ENCODE peak calls at places on chromosome 4, in four cellular contexts. One of them, this sample, is unnamed.
A peak's percentile ranks its signal among the peaks of the same experiment; 100 is the strongest.

GRCh38 chr4:76989391-76990061 is 40.0 kb downstream of the SEPTIN11 start:
- DNase-seq in stimulated activated CD4-positive, alpha-beta T cell treated with anti-CD3 and anti-CD28 coated beads, TNF-alpha, amount 100 ng/mL, for 4 hours: peak; percentile 18
- DNase-seq in stimulated activated CD8-positive, alpha-beta memory T cell treated with anti-CD3 and anti-CD28 coated beads, Interleukin-7, amount 100 ng/mL, for 1 hour: peak; percentile 21
- DNase-seq in endothelial cell: no peak
- DNase-seq in this sample: peak; percentile 68

GRCh38 chr4:156971168-156971601 is 414 bp downstream of the PDGFC start:
- DNase-seq in stimulated activated CD4-positive, alpha-beta T cell treated with anti-CD3 and anti-CD28 coated beads, TNF-alpha, amount 100 ng/mL, for 4 hours: no peak
- DNase-seq in stimulated activated CD8-positive, alpha-beta memory T cell treated with anti-CD3 and anti-CD28 coated beads, Interleukin-7, amount 100 ng/mL, for 1 hour: no peak
- DNase-seq in endothelial cell: peak; percentile 18
- DNase-seq in this sample: no peak

GRCh38 chr4:139833131-139833930 is 167.7 kb downstream of the MGST2 start:
- DNase-seq in stimulated activated CD4-positive, alpha-beta T cell treated with anti-CD3 and anti-CD28 coated beads, TNF-alpha, amount 100 ng/mL, for 4 hours: no peak
- DNase-seq in stimulated activated CD8-positive, alpha-beta memory T cell treated with anti-CD3 and anti-CD28 coated beads, Interleukin-7, amount 100 ng/mL, for 1 hour: no peak
- DNase-seq in endothelial cell: no peak
- DNase-seq in this sample: no peak

GRCh38 chr4:80207172-80207583 is 9.9 kb downstream of the PRDM8 start:
- DNase-seq in stimulated activated CD4-positive, alpha-beta T cell treated with anti-CD3 and anti-CD28 coated beads, TNF-alpha, amount 100 ng/mL, for 4 hours: no peak
- DNase-seq in stimulated activated CD8-positive, alpha-beta memory T cell treated with anti-CD3 and anti-CD28 coated beads, Interleukin-7, amount 100 ng/mL, for 1 hour: no peak
- DNase-seq in endothelial cell: peak; percentile 30
- DNase-seq in this sample: no peak

GRCh38 chr4:15428611-15429010 is 778 bp downstream of the C1QTNF7 start:
- DNase-seq in stimulated activated CD4-positive, alpha-beta T cell treated with anti-CD3 and anti-CD28 coated beads, TNF-alpha, amount 100 ng/mL, for 4 hours: no peak
- DNase-seq in stimulated activated CD8-positive, alpha-beta memory T cell treated with anti-CD3 and anti-CD28 coated beads, Interleukin-7, amount 100 ng/mL, for 1 hour: no peak
- DNase-seq in endothelial cell: no peak
- DNase-seq in this sample: no peak

GRCh38 chr4:7238300-7238960 is 46.1 kb downstream of the SORCS2 start:
- DNase-seq in stimulated activated CD4-positive, alpha-beta T cell treated with anti-CD3 and anti-CD28 coated beads, TNF-alpha, amount 100 ng/mL, for 4 hours: no peak
- DNase-seq in stimulated activated CD8-positive, alpha-beta memory T cell treated with anti-CD3 and anti-CD28 coated beads, Interleukin-7, amount 100 ng/mL, for 1 hour: no peak
- DNase-seq in endothelial cell: no peak
- DNase-seq in this sample: no peak

GRCh38 chr4:185183622-185184281 is 20.0 kb downstream of the CFAP97 start:
- DNase-seq in stimulated activated CD4-positive, alpha-beta T cell treated with anti-CD3 and anti-CD28 coated beads, TNF-alpha, amount 100 ng/mL, for 4 hours: peak; percentile 61
- DNase-seq in stimulated activated CD8-positive, alpha-beta memory T cell treated with anti-CD3 and anti-CD28 coated beads, Interleukin-7, amount 100 ng/mL, for 1 hour: peak; percentile 47
- DNase-seq in endothelial cell: peak; percentile 73
- DNase-seq in this sample: peak; percentile 77

GRCh38 chr4:141352328-141352727 is 131.6 kb downstream of the ZNF330 start:
- DNase-seq in stimulated activated CD4-positive, alpha-beta T cell treated with anti-CD3 and anti-CD28 coated beads, TNF-alpha, amount 100 ng/mL, for 4 hours: no peak
- DNase-seq in stimulated activated CD8-positive, alpha-beta memory T cell treated with anti-CD3 and anti-CD28 coated beads, Interleukin-7, amount 100 ng/mL, for 1 hour: no peak
- DNase-seq in endothelial cell: no peak
- DNase-seq in this sample: no peak

GRCh38 chr4:6619116-6619465 is 21.4 kb upstream of the MRFAP1 start:
- DNase-seq in stimulated activated CD4-positive, alpha-beta T cell treated with anti-CD3 and anti-CD28 coated beads, TNF-alpha, amount 100 ng/mL, for 4 hours: no peak
- DNase-seq in stimulated activated CD8-positive, alpha-beta memory T cell treated with anti-CD3 and anti-CD28 coated beads, Interleukin-7, amount 100 ng/mL, for 1 hour: no peak
- DNase-seq in endothelial cell: no peak
- DNase-seq in this sample: no peak

GRCh38 chr4:7041851-7042696 is 1.1 kb upstream of the TADA2B start:
- DNase-seq in stimulated activated CD4-positive, alpha-beta T cell treated with anti-CD3 and anti-CD28 coated beads, TNF-alpha, amount 100 ng/mL, for 4 hours: no peak
- DNase-seq in stimulated activated CD8-positive, alpha-beta memory T cell treated with anti-CD3 and anti-CD28 coated beads, Interleukin-7, amount 100 ng/mL, for 1 hour: no peak
- DNase-seq in endothelial cell: peak; percentile 63
- DNase-seq in this sample: peak; percentile 18

GRCh38 chr4:186820371-186820990 is 96.8 kb upstream of the FAT1 start:
- DNase-seq in stimulated activated CD4-positive, alpha-beta T cell treated with anti-CD3 and anti-CD28 coated beads, TNF-alpha, amount 100 ng/mL, for 4 hours: no peak
- DNase-seq in stimulated activated CD8-positive, alpha-beta memory T cell treated with anti-CD3 and anti-CD28 coated beads, Interleukin-7, amount 100 ng/mL, for 1 hour: no peak
- DNase-seq in endothelial cell: no peak
- DNase-seq in this sample: no peak

GRCh38 chr4:64682946-64683345 is 273.7 kb upstream of the TECRL start:
- DNase-seq in stimulated activated CD4-positive, alpha-beta T cell treated with anti-CD3 and anti-CD28 coated beads, TNF-alpha, amount 100 ng/mL, for 4 hours: no peak
- DNase-seq in stimulated activated CD8-positive, alpha-beta memory T cell treated with anti-CD3 and anti-CD28 coated beads, Interleukin-7, amount 100 ng/mL, for 1 hour: no peak
- DNase-seq in endothelial cell: no peak
- DNase-seq in this sample: no peak

GRCh38 chr4:101158507-101158906 is 188.8 kb downstream of the PPP3CA start:
- DNase-seq in stimulated activated CD4-positive, alpha-beta T cell treated with anti-CD3 and anti-CD28 coated beads, TNF-alpha, amount 100 ng/mL, for 4 hours: no peak
- DNase-seq in stimulated activated CD8-positive, alpha-beta memory T cell treated with anti-CD3 and anti-CD28 coated beads, Interleukin-7, amount 100 ng/mL, for 1 hour: no peak
- DNase-seq in endothelial cell: no peak
- DNase-seq in this sample: no peak

GRCh38 chr4:85028910-85029309 is 62.4 kb upstream of the WDFY3 start:
- DNase-seq in stimulated activated CD4-positive, alpha-beta T cell treated with anti-CD3 and anti-CD28 coated beads, TNF-alpha, amount 100 ng/mL, for 4 hours: no peak
- DNase-seq in stimulated activated CD8-positive, alpha-beta memory T cell treated with anti-CD3 and anti-CD28 coated beads, Interleukin-7, amount 100 ng/mL, for 1 hour: no peak
- DNase-seq in endothelial cell: no peak
- DNase-seq in this sample: no peak

GRCh38 chr4:4356106-4357041 is 30.5 kb upstream of the NSG1 start:
- DNase-seq in stimulated activated CD4-positive, alpha-beta T cell treated with anti-CD3 and anti-CD28 coated beads, TNF-alpha, amount 100 ng/mL, for 4 hours: no peak
- DNase-seq in stimulated activated CD8-positive, alpha-beta memory T cell treated with anti-CD3 and anti-CD28 coated beads, Interleukin-7, amount 100 ng/mL, for 1 hour: no peak
- DNase-seq in endothelial cell: no peak
- DNase-seq in this sample: no peak

GRCh38 chr4:21577066-21577465 is 371.5 kb downstream of the KCNIP4 start:
- DNase-seq in stimulated activated CD4-positive, alpha-beta T cell treated with anti-CD3 and anti-CD28 coated beads, TNF-alpha, amount 100 ng/mL, for 4 hours: no peak
- DNase-seq in stimulated activated CD8-positive, alpha-beta memory T cell treated with anti-CD3 and anti-CD28 coated beads, Interleukin-7, amount 100 ng/mL, for 1 hour: no peak
- DNase-seq in endothelial cell: no peak
- DNase-seq in this sample: no peak

GRCh38 chr4:4388418-4388817 is 1.5 kb downstream of the NSG1 start:
- DNase-seq in stimulated activated CD4-positive, alpha-beta T cell treated with anti-CD3 and anti-CD28 coated beads, TNF-alpha, amount 100 ng/mL, for 4 hours: no peak
- DNase-seq in stimulated activated CD8-positive, alpha-beta memory T cell treated with anti-CD3 and anti-CD28 coated beads, Interleukin-7, amount 100 ng/mL, for 1 hour: no peak
- DNase-seq in endothelial cell: no peak
- DNase-seq in this sample: peak; percentile 10

GRCh38 chr4:59664771-59665170 is 1535.4 kb upstream of the ADGRL3 start:
- DNase-seq in stimulated activated CD4-positive, alpha-beta T cell treated with anti-CD3 and anti-CD28 coated beads, TNF-alpha, amount 100 ng/mL, for 4 hours: no peak
- DNase-seq in stimulated activated CD8-positive, alpha-beta memory T cell treated with anti-CD3 and anti-CD28 coated beads, Interleukin-7, amount 100 ng/mL, for 1 hour: no peak
- DNase-seq in endothelial cell: no peak
- DNase-seq in this sample: no peak

GRCh38 chr4:69749771-69750170 is 10.6 kb downstream of the SULT1B1 start:
- DNase-seq in stimulated activated CD4-positive, alpha-beta T cell treated with anti-CD3 and anti-CD28 coated beads, TNF-alpha, amount 100 ng/mL, for 4 hours: no peak
- DNase-seq in stimulated activated CD8-positive, alpha-beta memory T cell treated with anti-CD3 and anti-CD28 coated beads, Interleukin-7, amount 100 ng/mL, for 1 hour: no peak
- DNase-seq in endothelial cell: no peak
- DNase-seq in this sample: no peak

GRCh38 chr4:80265571-80266266 is 745 bp upstream of the FGF5 start:
- DNase-seq in stimulated activated CD4-positive, alpha-beta T cell treated with anti-CD3 and anti-CD28 coated beads, TNF-alpha, amount 100 ng/mL, for 4 hours: no peak
- DNase-seq in stimulated activated CD8-positive, alpha-beta memory T cell treated with anti-CD3 and anti-CD28 coated beads, Interleukin-7, amount 100 ng/mL, for 1 hour: no peak
- DNase-seq in endothelial cell: no peak
- DNase-seq in this sample: no peak

GRCh38 chr4:171340282-171340681 is 472.9 kb upstream of the GALNTL6 start:
- DNase-seq in stimulated activated CD4-positive, alpha-beta T cell treated with anti-CD3 and anti-CD28 coated beads, TNF-alpha, amount 100 ng/mL, for 4 hours: no peak
- DNase-seq in stimulated activated CD8-positive, alpha-beta memory T cell treated with anti-CD3 and anti-CD28 coated beads, Interleukin-7, amount 100 ng/mL, for 1 hour: no peak
- DNase-seq in endothelial cell: no peak
- DNase-seq in this sample: no peak

GRCh38 chr4:84952004-84952403 is 14.5 kb downstream of the WDFY3 start:
- DNase-seq in stimulated activated CD4-positive, alpha-beta T cell treated with anti-CD3 and anti-CD28 coated beads, TNF-alpha, amount 100 ng/mL, for 4 hours: no peak
- DNase-seq in stimulated activated CD8-positive, alpha-beta memory T cell treated with anti-CD3 and anti-CD28 coated beads, Interleukin-7, amount 100 ng/mL, for 1 hour: no peak
- DNase-seq in endothelial cell: no peak
- DNase-seq in this sample: no peak

This sample was measured in naive thymus-derived CD4-positive, alpha-beta T cell.